ENCODE peak calls at places on chromosomes 11 and 22, in seven cellular contexts. M is mucosa of descending colon; L is K562; Z is CD4-positive, alpha-beta memory T cell; C is CD4-positive, CD25-positive, alpha-beta regulatory T cell; Y is right lobe of liver; R is body of pancreas. W is an unnamed sample. For H3K36me3 and H3K9me3, the result is how much of the 10 kb centered on the place peaks cover.

GRCh38 chr11:5043385-5043784 is 2.9 kb upstream of the OR52J3 start:
- DNase-seq in Z (no peak), Y (no peak), L (no peak), C (no peak), M (no peak), R (no peak), W (no peak)

GRCh38 chr22:41382098-41382578 is 396 bp downstream of the TEF start:
- DNase-seq in R (peak), C (peak), Z (peak), L (peak), M (peak), Y (peak), W (peak)

GRCh38 chr22:44096736-44097135 is 72.6 kb downstream of the PARVB start:
- DNase-seq in Z (no peak), L (no peak), C (no peak), R (no peak), M (no peak), Y (no peak), W (no peak)

GRCh38 chr22:44702479-44703219 is 645 bp downstream of the PRR5 start:
- DNase-seq in L (no peak), Z (no peak), R (peak), C (peak), M (no peak), Y (no peak), W (peak)

GRCh38 chr11:112085822-112086421 is 634 bp downstream of the TIMM8B start:
- DNase-seq in L (peak), Y (no peak), M (no peak), R (peak), Z (no peak), C (no peak), W (no peak)

GRCh38 chr22:49286236-49286760 is 541.4 kb downstream of the BRD1 start:
- DNase-seq in Z (no peak), R (no peak), Y (no peak), C (no peak), L (no peak), M (no peak), W (no peak)

GRCh38 chr11:69416746-69417145 is 64.7 kb upstream of the LINC01488 start:
- DNase-seq in Y (no peak), L (no peak), Z (no peak), R (no peak), C (no peak), M (peak), W (no peak)

GRCh38 chr22:50526849-50527801 is 1.7 kb upstream of the SCO2 start:
- DNase-seq in M (peak), L (peak), C (no peak), Y (peak), R (peak), Z (no peak), W (peak)

GRCh38 chr22:24169439-24170058 is 11.7 kb upstream of the SUSD2 start:
- DNase-seq in L (no peak), Y (no peak), Z (no peak), M (no peak), R (no peak), C (no peak), W (no peak)

GRCh38 chr22:33844273-33844672 is 76.0 kb downstream of the LARGE1 start:
- DNase-seq in Z (no peak), R (no peak), L (no peak), Y (no peak), M (no peak), C (no peak), W (no peak)

GRCh38 chr22:44108806-44109385 is 71.8 kb upstream of the PARVG start:
- DNase-seq in R (no peak), C (no peak), Y (no peak), L (no peak), M (no peak), Z (no peak), W (no peak)

GRCh38 chr11:102177974-102178631 is 67.9 kb downstream of the YAP1 start:
- DNase-seq in Y (no peak), L (no peak), Z (no peak), R (peak), M (no peak), C (no peak), W (no peak)

GRCh38 chr22:49934891-49935557 is 16.6 kb downstream of the CRELD2 start:
- DNase-seq in Y (peak), R (peak), L (peak), C (peak), M (peak), Z (peak), W (peak)

GRCh38 chr22:50621491-50621880 is 6.5 kb downstream of the ARSA start:
- DNase-seq in L (no peak), C (peak), Y (no peak), M (peak), Z (peak), R (peak), W (no peak)

DNA sequence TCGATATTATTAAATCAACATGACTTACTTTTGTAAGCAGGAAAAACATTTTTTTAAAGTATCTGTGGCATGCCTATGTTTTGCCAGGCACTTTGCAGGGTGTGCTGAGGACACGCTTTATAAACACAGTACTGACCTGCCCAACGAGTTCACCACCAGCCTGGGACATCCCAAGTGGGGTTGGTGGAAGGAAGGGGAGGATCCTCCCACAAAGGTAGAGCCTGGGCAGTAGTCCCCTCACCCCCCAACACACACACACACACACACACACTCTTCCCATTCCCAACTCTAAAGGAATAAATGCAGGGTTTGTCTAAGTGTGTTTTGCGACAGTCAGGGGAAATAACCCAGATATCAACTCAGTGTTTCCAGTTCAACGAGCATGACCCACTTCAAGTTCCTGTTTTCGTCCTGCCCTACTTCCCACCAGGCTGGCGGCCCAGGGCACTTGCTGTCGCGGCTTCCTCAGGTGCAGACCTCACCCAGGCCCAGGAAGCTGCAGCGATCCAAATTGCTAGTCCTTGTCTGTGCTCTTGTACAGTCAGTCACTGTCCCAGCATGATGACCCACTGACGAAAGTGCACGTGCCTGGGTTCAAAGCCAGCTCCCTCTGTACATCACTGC is 3.1 kb downstream of the CERK start:
- DNase-seq in Z (peak), Y (no peak), M (peak), L (no peak), C (peak), R (peak), W (no peak)
- H3K4me3 ChIP-seq in Z (peak), Y (no peak), M (no peak), L (no peak), C (peak), R (no peak), W (no peak)

DNA sequence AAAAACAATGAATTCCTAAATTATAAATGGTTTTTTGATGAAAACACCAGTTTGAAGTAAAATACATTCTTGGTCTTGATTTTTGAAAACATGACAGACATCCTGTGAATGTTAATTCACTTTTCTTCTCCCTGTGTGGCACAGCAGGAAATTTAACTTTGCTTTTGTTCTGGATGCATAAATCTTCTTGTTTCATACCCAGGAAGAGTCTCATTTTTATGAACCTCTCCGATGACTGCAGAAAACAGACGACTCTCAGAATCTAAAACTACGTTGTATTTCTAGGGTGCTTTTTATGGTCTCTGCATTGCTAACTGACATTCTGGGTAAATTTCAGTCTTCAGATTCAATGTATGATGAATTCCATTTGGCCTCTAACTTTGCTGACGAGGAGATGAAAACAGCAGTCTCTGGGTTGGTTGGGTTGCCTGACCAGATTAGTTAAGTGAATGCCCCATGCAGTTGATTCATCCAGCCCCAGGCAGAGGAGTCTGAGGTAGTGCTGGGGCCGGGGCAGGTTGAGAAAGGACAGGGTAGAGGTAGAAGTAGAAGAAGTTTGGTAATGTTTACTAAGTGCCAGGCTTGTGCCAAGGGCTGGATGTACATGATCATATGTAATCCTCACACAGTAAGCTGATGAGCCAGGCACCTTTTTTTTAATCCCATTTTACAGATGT is 20.1 kb downstream of the TCP11L1 start:
- DNase-seq in Z (no peak), L (no peak), C (no peak), R (no peak), Y (no peak), M (no peak), W (no peak)
- H3K36me3 ChIP-seq in Z (under half), L (under half), C (half or more), R (under half), Y (under half), M (under half), W (under half)

GRCh38 chr22:38038426-38038825 is 18.8 kb upstream of the PICK1 start:
- DNase-seq in R (no peak), C (no peak), L (no peak), Z (no peak), Y (no peak), M (no peak), W (no peak)
- H3K9me3 ChIP-seq in R (under half), C (under half), L (under half), Z (under half), Y (under half), M (under half), W (under half)

GRCh38 chr11:26996056-26996455 is 2.1 kb downstream of the FIBIN start:
- DNase-seq in R (no peak), M (no peak), Z (no peak), C (no peak), L (no peak), Y (no peak), W (no peak)

GRCh38 chr11:26992031-26992541 is 1.8 kb upstream of the FIBIN start:
- DNase-seq in M (no peak), Y (no peak), Z (no peak), L (no peak), R (no peak), C (no peak), W (no peak)

GRCh38 chr11:26994579-26995210 is 783 bp downstream of the FIBIN start:
- DNase-seq in L (no peak), C (no peak), M (peak), R (no peak), Z (no peak), Y (peak), W (no peak)

GRCh38 chr11:26993965-26994446 is at the start of gene FIBIN:
- DNase-seq in Y (peak), L (no peak), R (peak), Z (no peak), M (peak), C (no peak), W (no peak)
- H3K4me3 ChIP-seq in Y (peak), L (no peak), R (peak), Z (no peak), M (no peak), C (no peak), W (no peak)

GRCh38 chr22:42633013-42633412 is 7.4 kb downstream of the ATP5MGL start:
- DNase-seq in C (no peak), L (no peak), M (no peak), Y (no peak), R (no peak), Z (no peak), W (no peak)

GRCh38 chr22:42630901-42631602 is 9.3 kb downstream of the ATP5MGL start:
- DNase-seq in M (no peak), Y (no peak), R (no peak), Z (no peak), C (no peak), L (no peak), W (no peak)

GRCh38 chr22:42627981-42628380 is 12.4 kb downstream of the ATP5MGL start:
- DNase-seq in Z (no peak), L (no peak), M (no peak), R (no peak), C (no peak), Y (no peak), W (no peak)

GRCh38 chr22:42632096-42632495 is 8.3 kb downstream of the ATP5MGL start:
- DNase-seq in Z (no peak), M (no peak), L (no peak), R (no peak), C (no peak), Y (no peak), W (peak)

DNA sequence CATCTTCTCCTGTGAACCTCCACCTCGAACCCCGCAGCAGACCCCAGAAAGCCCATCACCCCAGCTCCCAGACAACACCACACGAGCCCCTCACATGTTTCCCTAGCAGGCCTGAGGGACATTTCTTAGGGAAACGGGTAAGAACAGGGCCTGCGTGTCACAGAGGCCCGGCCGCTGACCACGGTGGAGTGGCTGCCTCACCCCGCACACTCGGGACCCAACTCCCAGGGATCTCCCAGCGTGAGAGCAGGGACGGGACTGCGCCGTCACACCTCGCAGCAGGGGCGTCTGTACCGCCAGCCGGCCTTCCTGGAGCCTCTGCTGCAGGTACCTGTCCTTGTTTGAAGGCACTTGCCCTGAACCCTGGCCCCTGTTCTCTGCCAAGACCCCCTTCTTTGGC is 10.2 kb downstream of the ATP5MGL start:
- DNase-seq in Z (no peak), C (no peak), Y (no peak), R (no peak), L (no peak), M (no peak), W (no peak)
- H3K36me3 ChIP-seq in Z (half or more), C (under half), Y (under half), R (under half), L (half or more), M (under half), W (half or more)